ENCODE peak calls at places on chromosomes 3 and 15, in five cellular contexts. W is GM23338, U is SK-N-SH, I is PC-3, Y is neural progenitor cell. J is an unnamed sample.

GRCh38 chr15:48522911-48523310 is 122.6 kb downstream of the FBN1 start:
- DNase-seq in W (no peak), U (no peak), I (no peak), Y (no peak), J (no peak)

GRCh38 chr15:28919201-28919627 is 33.4 kb downstream of the APBA2 start:
- DNase-seq in W (peak; percentile 35), U (no peak), I (peak; percentile 43), Y (no peak), J (no peak)

GRCh38 chr3:142502187-142502985 is 54.5 kb upstream of the XRN1 start:
- DNase-seq in W (no peak), U (no peak), I (no peak), Y (no peak), J (no peak)

GRCh38 chr3:104108522-104108921 is 1258.2 kb upstream of the ALCAM start:
- DNase-seq in W (no peak), U (no peak), I (peak; percentile 5), Y (no peak), J (no peak)

GRCh38 chr3:159937561-159937960 is 51.1 kb upstream of the IL12A start:
- DNase-seq in W (no peak), U (no peak), I (no peak), Y (no peak), J (no peak)

GRCh38 chr3:176041812-176042211 is 1155.5 kb downstream of the TBL1XR1 start:
- DNase-seq in W (no peak), U (no peak), I (peak; percentile 7), Y (no peak), J (no peak)

GRCh38 chr3:183381179-183381578 is 47.2 kb downstream of the MCF2L2 start:
- DNase-seq in W (no peak), U (no peak), I (peak; percentile 80), Y (no peak), J (no peak)

GRCh38 chr3:112013058-112013783 is 14.5 kb downstream of the TAGLN3 start:
- DNase-seq in W (peak; percentile 86), U (peak; percentile 48), I (peak; percentile 86), Y (peak; percentile 80), J (peak; percentile 58)

GRCh38 chr15:66249623-66250174 is 3.9 kb downstream of the MEGF11 start:
- DNase-seq in W (peak; percentile 17), U (no peak), I (no peak), Y (no peak), J (no peak)

GRCh38 chr15:80769471-80770355 is 9.5 kb upstream of the CEMIP start:
- DNase-seq in W (no peak), U (no peak), I (no peak), Y (no peak), J (no peak)

GRCh38 chr3:192816274-192816853 is 89.0 kb upstream of the FGF12 start:
- DNase-seq in W (peak; percentile 72), U (peak; percentile 41), I (peak; percentile 86), Y (peak; percentile 55), J (peak; percentile 40)

GRCh38 chr15:31552482-31553099 is 226.0 kb downstream of the KLF13 start:
- DNase-seq in W (no peak), U (no peak), I (no peak), Y (no peak), J (no peak)

GRCh38 chr15:40038267-40038653 is 721 bp downstream of the SRP14 start:
- DNase-seq in W (peak; percentile 48), U (peak; percentile 50), I (peak; percentile 19), Y (no peak), J (no peak)

GRCh38 chr3:139529624-139530023 is 9.9 kb downstream of the RBP1 start:
- DNase-seq in W (no peak), U (no peak), I (no peak), Y (no peak), J (no peak)

GRCh38 chr15:92655178-92655995 is at the start of gene FAM174B:
- DNase-seq in W (peak; percentile 84), U (peak; percentile 92), I (peak; percentile 53), Y (peak; percentile 84), J (no peak)

GRCh38 chr3:28586325-28586724 is 237.7 kb upstream of the AZI2 start:
- DNase-seq in W (no peak), U (no peak), I (peak; percentile 18), Y (no peak), J (no peak)

GRCh38 chr15:66024998-66025397 is 155.7 kb downstream of the RAB11A start:
- DNase-seq in W (no peak), U (peak; percentile 69), I (peak; percentile 50), Y (no peak), J (no peak)

GRCh38 chr15:62847900-62848489 is 194.6 kb upstream of the TPM1 start:
- DNase-seq in W (peak; percentile 90), U (peak; percentile 62), I (peak; percentile 74), Y (peak; percentile 74), J (peak; percentile 24)

GRCh38 chr3:16090711-16091110 is 83.8 kb upstream of the GALNT15 start:
- DNase-seq in W (no peak), U (no peak), I (no peak), Y (no peak), J (no peak)

GRCh38 chr3:46711770-46712169 is 5.9 kb downstream of the PRSS50 start:
- DNase-seq in W (no peak), U (no peak), I (no peak), Y (no peak), J (no peak)

GRCh38 chr15:71349736-71350515 is 234.7 kb downstream of the THSD4 start:
- DNase-seq in W (no peak), U (no peak), I (no peak), Y (no peak), J (no peak)

GRCh38 chr3:194132465-194133358 is 3.2 kb upstream of the HES1 start:
- DNase-seq in W (peak; percentile 74), U (no peak), I (peak; percentile 91), Y (peak; percentile 27), J (no peak)

GRCh38 chr3:187983484-187984124 is 170.4 kb upstream of the LPP start:
- DNase-seq in W (no peak), U (no peak), I (no peak), Y (no peak), J (no peak)

GRCh38 chr15:88249220-88249619 is 7.3 kb downstream of the NTRK3 start:
- DNase-seq in W (no peak), U (no peak), I (no peak), Y (no peak), J (no peak)

GRCh38 chr3:127618891-127619290 is 10.1 kb upstream of the PODXL2 start:
- DNase-seq in W (no peak), U (no peak), I (no peak), Y (no peak), J (no peak)

GRCh38 chr15:81000144-81000625 is 538 bp upstream of the TLNRD1 start:
- DNase-seq in W (no peak), U (no peak), I (peak; percentile 19), Y (no peak), J (peak; percentile 30)

GRCh38 chr15:77496710-77497107 is 76.0 kb downstream of the HMG20A start:
- DNase-seq in W (peak; percentile 92), U (peak; percentile 81), I (peak; percentile 76), Y (peak; percentile 82), J (peak; percentile 65)

GRCh38 chr3:65130782-65131181 is 443.0 kb upstream of the ADAMTS9 start:
- DNase-seq in W (no peak), U (no peak), I (no peak), Y (no peak), J (no peak)

GRCh38 chr3:20101041-20101440 is 60.8 kb downstream of the KAT2B start:
- DNase-seq in W (no peak), U (no peak), I (no peak), Y (no peak), J (no peak)

GRCh38 chr15:59206623-59207183 is at the start of gene LDHAL6B:
- DNase-seq in W (no peak), U (no peak), I (no peak), Y (no peak), J (no peak)

DNA sequence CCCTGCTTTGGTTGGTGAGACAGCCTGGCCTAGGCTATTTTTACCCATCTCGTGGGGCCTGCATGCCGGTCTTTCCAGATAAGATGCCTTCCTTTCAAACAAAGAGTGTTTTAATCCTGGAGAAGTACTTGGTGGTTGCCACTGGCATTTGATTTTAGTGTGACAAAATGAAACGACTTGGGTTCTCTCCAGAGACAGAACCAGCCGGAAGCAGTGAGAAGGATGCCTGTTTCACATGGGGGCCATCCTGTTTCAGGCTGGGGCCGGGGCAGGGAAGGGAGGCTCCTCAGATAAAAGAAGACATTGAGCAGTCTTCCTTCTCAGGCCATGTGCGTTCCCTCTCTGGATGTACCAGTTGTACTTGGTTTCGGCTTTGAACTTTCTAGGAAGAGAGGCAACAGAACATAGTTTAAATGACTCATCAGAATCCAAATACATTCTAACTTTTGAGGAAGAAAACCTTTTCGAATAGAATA is 74.9 kb downstream of the TOP2B start:
- DNase-seq in W (no peak), U (no peak), I (no peak), Y (no peak), J (no peak)
- TF ChIP-seq EZH2phosphoT487 in W (no peak), U (no peak), I (no peak), Y (no peak), J (no peak)

DNA sequence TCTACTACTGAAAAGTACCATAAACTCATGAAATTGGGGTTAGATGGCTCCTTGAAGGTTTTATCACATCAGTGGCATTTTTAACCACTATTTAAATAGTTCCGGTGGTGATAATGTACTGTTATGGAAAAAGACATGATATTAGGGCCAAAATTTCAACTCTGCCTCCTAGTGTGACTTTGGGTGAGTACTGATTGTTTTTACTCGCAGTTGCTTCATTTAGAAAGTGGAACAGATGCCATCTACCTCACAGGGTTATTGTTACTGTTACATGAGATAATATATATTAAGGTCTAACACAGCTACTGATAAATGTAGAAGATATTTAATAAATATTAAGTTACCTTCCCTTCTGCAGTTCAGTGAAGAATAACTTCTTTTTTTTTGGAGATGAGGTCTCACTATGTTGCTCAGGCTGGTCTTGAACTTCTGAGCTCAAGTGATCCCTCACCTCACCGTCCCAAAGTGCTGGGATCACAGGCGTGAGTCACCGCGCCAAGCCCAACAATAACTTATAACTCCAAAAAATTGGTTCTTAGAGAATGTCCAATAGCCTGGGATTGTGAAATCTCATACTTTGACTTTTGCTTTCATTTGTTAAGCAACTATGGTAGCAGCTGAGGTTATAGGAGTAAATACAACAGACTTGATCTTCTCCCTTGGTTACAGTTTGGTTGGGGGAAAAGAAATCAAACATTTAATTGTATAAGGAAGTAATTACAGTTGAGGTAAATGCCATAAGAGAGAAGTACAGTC is 48.3 kb downstream of the MEF2A start:
- DNase-seq in W (no peak), U (no peak), I (no peak), Y (no peak), J (no peak)
- TF ChIP-seq EZH2phosphoT487 in W (no peak), U (no peak), I (no peak), Y (no peak), J (no peak)

GRCh38 chr3:182364723-182365650 is 428.3 kb upstream of the ATP11B start:
- DNase-seq in W (no peak), U (peak; percentile 46), I (peak; percentile 66), Y (no peak), J (no peak)
- TF ChIP-seq EZH2phosphoT487 in W (no peak), U (no peak), I (no peak), Y (no peak), J (no peak)

DNA sequence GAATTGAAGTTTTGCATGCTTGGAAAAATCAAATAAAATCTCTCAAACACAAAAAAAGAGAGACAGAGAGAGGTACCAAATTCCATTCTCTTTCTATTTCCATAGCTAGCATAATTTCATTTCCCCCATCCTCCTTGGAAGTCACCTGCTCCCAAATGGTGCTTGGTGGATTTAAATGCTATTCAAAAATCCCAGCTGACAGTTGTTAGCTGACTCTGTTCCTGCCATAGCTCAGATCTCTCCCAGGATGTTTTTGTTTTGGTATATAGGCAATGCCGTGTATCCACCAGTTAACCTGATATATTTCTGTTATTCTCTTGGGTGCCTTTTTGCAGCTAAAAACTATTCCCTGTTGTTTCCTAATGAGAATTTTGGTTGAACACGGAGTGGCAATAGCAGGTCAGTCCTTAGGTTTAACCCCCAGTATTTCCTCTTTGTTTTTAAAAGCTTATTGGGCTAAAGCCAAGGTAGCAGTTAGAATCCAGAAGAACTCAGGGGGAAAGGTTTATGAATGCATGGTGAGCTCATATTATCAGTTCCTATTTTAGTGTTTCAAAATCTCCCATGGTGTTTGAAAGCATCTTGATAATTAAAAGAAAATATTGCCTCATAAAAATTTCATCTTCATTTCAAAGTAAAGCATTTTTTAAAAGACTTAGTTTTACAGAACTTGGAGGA is 240.0 kb upstream of the GBE1 start:
- DNase-seq in W (no peak), U (no peak), I (no peak), Y (no peak), J (no peak)
- TF ChIP-seq EZH2phosphoT487 in W (no peak), U (no peak), I (no peak), Y (no peak), J (no peak)